ENCODE peak calls at places on chromosomes 6 and 20, in ten cellular contexts. R is H9; F is vagina; O is neuronal stem cell; E is NT2/D1; X is CD4-positive, alpha-beta T cell; Q is HAP-1; H is osteoblast; P is right cardiac atrium; G is tibial artery. D is an unnamed sample.

GRCh38 chr6:158414900-158415299 is 102.6 kb downstream of the TULP4 start:
- DNase-seq in R (no peak), F (no peak), O (no peak), E (no peak), X (no peak), Q (no peak), H (peak; percentile 70), P (no peak), G (no peak), D (no peak)

GRCh38 chr20:10986586-10986985 is 312.8 kb upstream of the JAG1 start:
- DNase-seq in R (no peak), F (no peak), O (no peak), E (no peak), X (no peak), Q (no peak), H (no peak), P (no peak), G (no peak), D (no peak)

GRCh38 chr6:3324262-3324942 is 65.7 kb downstream of the PSMG4 start:
- DNase-seq in R (no peak), F (no peak), O (no peak), E (no peak), X (no peak), Q (no peak), H (peak; percentile 98), P (no peak), G (no peak), D (peak; percentile 47)

GRCh38 chr20:48797275-48797825 is 30.4 kb downstream of the PREX1 start:
- DNase-seq in R (no peak), F (no peak), O (no peak), E (no peak), X (no peak), Q (no peak), H (no peak), P (peak; percentile 77), G (peak; percentile 63), D (peak; percentile 74)

GRCh38 chr6:84150680-84151079 is 76.8 kb downstream of the CEP162 start:
- DNase-seq in R (no peak), F (no peak), O (no peak), E (no peak), X (no peak), Q (no peak), H (no peak), P (no peak), G (no peak), D (no peak)

GRCh38 chr6:74870403-74870802 is 335.4 kb downstream of the COL12A1 start:
- DNase-seq in R (no peak), F (no peak), O (no peak), E (no peak), X (no peak), Q (no peak), H (no peak), P (no peak), G (no peak), D (no peak)

GRCh38 chr20:1555952-1556351 is 1.6 kb downstream of the SIRPD start:
- DNase-seq in R (no peak), F (no peak), O (no peak), E (no peak), X (no peak), Q (no peak), H (no peak), P (no peak), G (no peak), D (no peak)

GRCh38 chr20:24798930-24799705 is 150.0 kb upstream of the CST7 start:
- DNase-seq in R (no peak), F (no peak), O (no peak), E (no peak), X (no peak), Q (no peak), H (no peak), P (no peak), G (no peak), D (no peak)

GRCh38 chr6:144330588-144330987 is 45.5 kb downstream of the UTRN start:
- DNase-seq in R (peak; percentile 94), F (no peak), O (no peak), E (no peak), X (no peak), Q (no peak), H (no peak), P (no peak), G (no peak), D (no peak)

GRCh38 chr6:149471801-149472200 is 13.0 kb downstream of the ZC3H12D start:
- DNase-seq in R (no peak), F (no peak), O (no peak), E (no peak), X (no peak), Q (no peak), H (no peak), P (no peak), G (no peak), D (no peak)

GRCh38 chr6:91045152-91045551 is 458.3 kb upstream of the MAP3K7 start:
- DNase-seq in R (no peak), F (no peak), O (no peak), E (no peak), X (no peak), Q (no peak), H (no peak), P (no peak), G (no peak), D (no peak)

GRCh38 chr6:55319961-55320690 is 7.1 kb upstream of the GFRAL start:
- DNase-seq in R (no peak), F (no peak), O (no peak), E (no peak), X (no peak), Q (no peak), H (peak; percentile 54), P (no peak), G (no peak), D (no peak)

GRCh38 chr6:16196958-16197576 is 41.3 kb upstream of the GMPR start:
- DNase-seq in R (no peak), F (no peak), O (no peak), E (no peak), X (no peak), Q (no peak), H (no peak), P (no peak), G (no peak), D (no peak)

GRCh38 chr20:48656120-48656519 is 171.7 kb downstream of the PREX1 start:
- DNase-seq in R (peak; percentile 12), F (no peak), O (no peak), E (no peak), X (no peak), Q (no peak), H (peak; percentile 68), P (no peak), G (no peak), D (no peak)

GRCh38 chr6:29465279-29465678 is 8.3 kb downstream of the OR2H1 start:
- DNase-seq in R (no peak), F (no peak), O (no peak), E (no peak), X (no peak), Q (no peak), H (no peak), P (no peak), G (no peak), D (no peak)

GRCh38 chr6:126548301-126548700 is 208.4 kb downstream of the CENPW start:
- DNase-seq in R (no peak), F (no peak), O (no peak), E (no peak), X (no peak), Q (no peak), H (no peak), P (no peak), G (no peak), D (no peak)

GRCh38 chr6:126553856-126554255 is 213.9 kb downstream of the CENPW start:
- DNase-seq in R (no peak), F (no peak), O (no peak), E (no peak), X (no peak), Q (no peak), H (no peak), P (no peak), G (no peak), D (no peak)

GRCh38 chr6:126546771-126547170 is 206.9 kb downstream of the CENPW start:
- DNase-seq in R (no peak), F (no peak), O (no peak), E (no peak), X (no peak), Q (no peak), H (no peak), P (no peak), G (no peak), D (no peak)

DNA sequence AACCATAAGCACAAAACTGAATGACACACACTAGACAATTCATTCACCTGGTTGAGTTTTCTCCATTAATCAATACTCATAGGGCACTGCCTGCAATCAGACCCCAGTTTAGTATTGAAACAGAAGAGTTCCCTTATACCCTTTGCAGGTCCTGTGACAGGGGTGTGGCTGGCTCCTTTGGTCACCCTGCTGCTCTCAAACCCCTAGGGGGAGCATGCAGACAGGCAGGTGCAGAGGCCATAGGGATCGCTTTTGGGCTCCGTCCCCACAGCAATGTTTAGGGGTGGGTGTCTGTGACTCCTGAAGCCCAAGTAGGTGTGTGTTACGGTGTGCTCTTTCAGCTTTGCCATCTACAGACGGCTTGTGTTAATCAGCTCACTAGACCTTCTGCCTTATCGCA is 210.4 kb downstream of the CENPW start:
- DNase-seq in R (peak; percentile 58), F (no peak), O (no peak), E (no peak), X (no peak), Q (no peak), H (no peak), P (no peak), G (no peak), D (no peak)
- H3K9me3 ChIP-seq in R (no peaks in the 10 kb centered on the region), F (no peaks in the 10 kb centered on the region), O (no peaks in the 10 kb centered on the region), E (no peaks in the 10 kb centered on the region), X (no peaks in the 10 kb centered on the region), Q (no peaks in the 10 kb centered on the region), H (no peaks in the 10 kb centered on the region), P (no peaks in the 10 kb centered on the region), G (no peaks in the 10 kb centered on the region), D (no peaks in the 10 kb centered on the region)

GRCh38 chr6:88666906-88667305 is 296.5 kb downstream of the RNGTT start:
- DNase-seq in R (no peak), F (no peak), O (no peak), E (peak; percentile 5), X (no peak), Q (no peak), H (no peak), P (no peak), G (no peak), D (no peak)
- H3K9me3 ChIP-seq in R (peaks cover 22% of the 10 kb centered on the region), F (peaks cover 28% of the 10 kb centered on the region), O (peaks cover 29% of the 10 kb centered on the region), E (peaks cover 16% of the 10 kb centered on the region), X (peaks cover 39% of the 10 kb centered on the region), Q (peaks cover 12% of the 10 kb centered on the region), H (peaks cover 6% of the 10 kb centered on the region), P (peaks cover 3% of the 10 kb centered on the region), G (peaks cover 9% of the 10 kb centered on the region), D (peaks cover 21% of the 10 kb centered on the region)

GRCh38 chr6:322940-323729 is 30.8 kb downstream of the DUSP22 start:
- DNase-seq in R (no peak), F (no peak), O (no peak), E (no peak), X (no peak), Q (no peak), H (no peak), P (peak; percentile 41), G (no peak), D (no peak)
- H3K9me3 ChIP-seq in R (peaks cover 75% of the 10 kb centered on the region), F (no peaks in the 10 kb centered on the region), O (no peaks in the 10 kb centered on the region), E (no peaks in the 10 kb centered on the region), X (no peaks in the 10 kb centered on the region), Q (peaks cover 25% of the 10 kb centered on the region), H (no peaks in the 10 kb centered on the region), P (no peaks in the 10 kb centered on the region), G (no peaks in the 10 kb centered on the region), D (no peaks in the 10 kb centered on the region)

DNA sequence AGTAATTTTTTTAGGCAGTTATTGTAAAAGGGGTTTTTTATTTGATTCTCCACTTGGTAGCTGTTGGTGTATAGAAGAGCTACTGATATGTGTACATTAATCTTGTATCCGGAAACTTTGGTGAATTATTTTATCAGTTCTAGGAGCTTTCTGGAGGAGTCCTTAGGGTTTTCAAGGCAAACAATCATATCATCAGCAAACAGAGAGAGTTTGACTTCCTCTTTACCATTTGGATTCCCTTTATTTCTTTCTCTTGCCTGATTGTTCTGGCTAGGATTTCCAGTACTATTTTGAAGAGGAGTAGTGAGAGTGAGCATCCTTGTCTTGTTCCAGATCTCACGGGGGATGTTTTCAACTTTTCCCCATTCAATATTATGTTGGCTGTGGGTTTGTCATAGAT is 28.0 kb upstream of the TNFAIP3 start:
- DNase-seq in R (no peak), F (no peak), O (no peak), E (no peak), X (no peak), Q (no peak), H (no peak), P (no peak), G (no peak), D (no peak)
- H3K9me3 ChIP-seq in R (no peaks in the 10 kb centered on the region), F (no peaks in the 10 kb centered on the region), O (no peaks in the 10 kb centered on the region), E (peaks cover 11% of the 10 kb centered on the region), X (peaks cover 4% of the 10 kb centered on the region), Q (no peaks in the 10 kb centered on the region), H (no peaks in the 10 kb centered on the region), P (no peaks in the 10 kb centered on the region), G (no peaks in the 10 kb centered on the region), D (no peaks in the 10 kb centered on the region)

D was measured in heart left ventricle.